ENCODE peak calls at places on chromosomes 12 and 14, in eight cellular contexts. X is HCT116, S is ovary, U is breast epithelium, Y is Panc1, B is uterus, K is SK-N-SH, D is heart left ventricle. A is an unnamed sample.

GRCh38 chr14:103501921-103502669 is 20.5 kb downstream of the CKB start:
- DNase-seq in X (no peak), S (no peak), U (no peak), Y (no peak), B (peak), K (no peak), D (no peak), A (no peak)

GRCh38 chr12:46661161-46661845 is 164.5 kb downstream of the SLC38A4 start:
- DNase-seq in X (peak), S (no peak), U (no peak), Y (peak), B (peak), K (peak), D (peak), A (no peak)

GRCh38 chr14:66853311-66853710 is 335.9 kb upstream of the GARIN2 start:
- DNase-seq in X (no peak), S (no peak), U (no peak), Y (no peak), B (no peak), K (no peak), D (no peak), A (no peak)

GRCh38 chr12:6235499-6235898 is 35.3 kb downstream of the CD9 start:
- DNase-seq in X (no peak), S (no peak), U (peak), Y (no peak), B (no peak), K (no peak), D (no peak), A (peak)

GRCh38 chr12:71661977-71662522 is 1.6 kb downstream of the ZFC3H1 start:
- DNase-seq in X (no peak), S (no peak), U (no peak), Y (no peak), B (no peak), K (no peak), D (no peak), A (no peak)

GRCh38 chr12:14900521-14901227 is 15.0 kb upstream of the MGP start:
- DNase-seq in X (no peak), S (no peak), U (no peak), Y (no peak), B (no peak), K (no peak), D (no peak), A (no peak)

GRCh38 chr14:20682127-20682434 is 2.3 kb upstream of the RNASE4 start:
- DNase-seq in X (no peak), S (peak), U (no peak), Y (no peak), B (no peak), K (no peak), D (no peak), A (no peak)

GRCh38 chr14:62143235-62143634 is 381.0 kb downstream of the SNAPC1 start:
- DNase-seq in X (no peak), S (no peak), U (no peak), Y (no peak), B (no peak), K (no peak), D (no peak), A (no peak)

GRCh38 chr12:62833634-62834033 is 101.3 kb downstream of the PPM1H start:
- DNase-seq in X (no peak), S (no peak), U (no peak), Y (no peak), B (no peak), K (no peak), D (no peak), A (no peak)

GRCh38 chr14:34536951-34537676 is 2.4 kb downstream of the EAPP start:
- DNase-seq in X (no peak), S (no peak), U (no peak), Y (no peak), B (no peak), K (no peak), D (no peak), A (no peak)

GRCh38 chr12:82687020-82687951 is 580 bp downstream of the TMTC2 start:
- DNase-seq in X (peak), S (peak), U (peak), Y (no peak), B (peak), K (no peak), D (peak), A (peak)

GRCh38 chr14:81433378-81433777 is 33.3 kb upstream of the STON2 start:
- DNase-seq in X (no peak), S (no peak), U (no peak), Y (no peak), B (no peak), K (no peak), D (no peak), A (no peak)

GRCh38 chr12:19153396-19153795 is 23.9 kb downstream of the PLEKHA5 start:
- DNase-seq in X (no peak), S (no peak), U (no peak), Y (no peak), B (no peak), K (no peak), D (no peak), A (no peak)

GRCh38 chr14:100882991-100883788 is 20.3 kb downstream of the RTL1 start:
- DNase-seq in X (no peak), S (no peak), U (no peak), Y (no peak), B (no peak), K (no peak), D (no peak), A (peak)

GRCh38 chr14:51625170-51625569 is 26.5 kb upstream of the FRMD6 start:
- DNase-seq in X (no peak), S (no peak), U (no peak), Y (no peak), B (no peak), K (no peak), D (no peak), A (no peak)

GRCh38 chr14:31449971-31450610 is 7.2 kb downstream of the DTD2 start:
- DNase-seq in X (peak), S (no peak), U (no peak), Y (peak), B (no peak), K (peak), D (no peak), A (no peak)

GRCh38 chr14:44988694-44989093 is 26.7 kb downstream of the TOGARAM1 start:
- DNase-seq in X (no peak), S (no peak), U (no peak), Y (no peak), B (no peak), K (no peak), D (peak), A (peak)

GRCh38 chr14:100813291-100813690 is 12.6 kb upstream of the MEG3 start:
- DNase-seq in X (no peak), S (peak), U (no peak), Y (no peak), B (no peak), K (no peak), D (no peak), A (peak)

GRCh38 chr14:104206281-104206904 is 68.0 kb downstream of the KIF26A start:
- DNase-seq in X (no peak), S (no peak), U (no peak), Y (no peak), B (no peak), K (peak), D (no peak), A (no peak)

GRCh38 chr12:95700316-95700785 is 90.2 kb downstream of the NTN4 start:
- DNase-seq in X (no peak), S (no peak), U (no peak), Y (no peak), B (no peak), K (no peak), D (no peak), A (no peak)

GRCh38 chr12:124851344-124851743 is 12.3 kb downstream of the SCARB1 start:
- DNase-seq in X (no peak), S (no peak), U (no peak), Y (no peak), B (no peak), K (no peak), D (no peak), A (no peak)

GRCh38 chr12:124848621-124849380 is 14.9 kb downstream of the SCARB1 start:
- DNase-seq in X (no peak), S (no peak), U (no peak), Y (no peak), B (no peak), K (no peak), D (no peak), A (no peak)

GRCh38 chr12:124847675-124848074 is 16.0 kb downstream of the SCARB1 start:
- DNase-seq in X (no peak), S (no peak), U (peak), Y (no peak), B (peak), K (no peak), D (no peak), A (no peak)

GRCh38 chr12:124847113-124847512 is 16.6 kb downstream of the SCARB1 start:
- DNase-seq in X (no peak), S (peak), U (no peak), Y (no peak), B (no peak), K (peak), D (no peak), A (no peak)

DNA sequence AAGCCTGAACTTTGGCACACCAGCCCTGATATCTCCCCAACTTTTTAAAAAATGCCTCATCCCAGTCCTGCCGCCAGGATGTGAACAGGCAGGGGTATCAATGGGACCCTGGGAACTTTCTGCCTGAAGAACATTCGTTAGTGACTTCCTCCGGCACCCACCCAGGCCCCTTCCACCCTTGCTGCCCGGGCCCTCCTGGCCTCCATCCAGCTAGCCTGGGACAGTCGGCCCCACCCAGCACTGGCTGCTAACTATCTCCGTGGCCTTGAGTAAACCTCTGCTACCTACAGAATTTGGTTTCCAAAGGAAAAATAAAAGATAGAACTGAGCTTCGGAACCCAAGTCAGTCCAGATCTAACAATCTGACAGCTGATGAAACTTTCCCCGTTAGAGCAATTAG is 14.3 kb downstream of the SCARB1 start:
- DNase-seq in X (no peak), S (peak), U (no peak), Y (no peak), B (no peak), K (no peak), D (no peak), A (no peak)
- H3K27ac ChIP-seq in X (no peak), S (no peak), U (no peak), Y (peak), B (no peak), K (no peak), D (no peak), A (no peak)

GRCh38 chr12:45138609-45139008 is 77.3 kb upstream of the ANO6 start:
- DNase-seq in X (no peak), S (no peak), U (no peak), Y (no peak), B (no peak), K (no peak), D (no peak), A (no peak)
- H3K4me3 ChIP-seq in X (no peak), S (no peak), U (no peak), Y (no peak), B (no peak), K (no peak), D (no peak), A (no peak)

GRCh38 chr12:117112268-117112595 is 13.0 kb upstream of the TESC start:
- DNase-seq in X (no peak), S (no peak), U (no peak), Y (no peak), B (no peak), K (no peak), D (no peak), A (no peak)

GRCh38 chr12:117113231-117113630 is 14.0 kb upstream of the TESC start:
- DNase-seq in X (no peak), S (no peak), U (no peak), Y (no peak), B (no peak), K (no peak), D (no peak), A (no peak)

GRCh38 chr12:117109943-117110342 is 10.7 kb upstream of the TESC start:
- DNase-seq in X (no peak), S (no peak), U (no peak), Y (no peak), B (no peak), K (no peak), D (no peak), A (no peak)

GRCh38 chr12:117114784-117115183 is 15.6 kb upstream of the TESC start:
- DNase-seq in X (no peak), S (no peak), U (no peak), Y (no peak), B (no peak), K (no peak), D (no peak), A (no peak)

DNA sequence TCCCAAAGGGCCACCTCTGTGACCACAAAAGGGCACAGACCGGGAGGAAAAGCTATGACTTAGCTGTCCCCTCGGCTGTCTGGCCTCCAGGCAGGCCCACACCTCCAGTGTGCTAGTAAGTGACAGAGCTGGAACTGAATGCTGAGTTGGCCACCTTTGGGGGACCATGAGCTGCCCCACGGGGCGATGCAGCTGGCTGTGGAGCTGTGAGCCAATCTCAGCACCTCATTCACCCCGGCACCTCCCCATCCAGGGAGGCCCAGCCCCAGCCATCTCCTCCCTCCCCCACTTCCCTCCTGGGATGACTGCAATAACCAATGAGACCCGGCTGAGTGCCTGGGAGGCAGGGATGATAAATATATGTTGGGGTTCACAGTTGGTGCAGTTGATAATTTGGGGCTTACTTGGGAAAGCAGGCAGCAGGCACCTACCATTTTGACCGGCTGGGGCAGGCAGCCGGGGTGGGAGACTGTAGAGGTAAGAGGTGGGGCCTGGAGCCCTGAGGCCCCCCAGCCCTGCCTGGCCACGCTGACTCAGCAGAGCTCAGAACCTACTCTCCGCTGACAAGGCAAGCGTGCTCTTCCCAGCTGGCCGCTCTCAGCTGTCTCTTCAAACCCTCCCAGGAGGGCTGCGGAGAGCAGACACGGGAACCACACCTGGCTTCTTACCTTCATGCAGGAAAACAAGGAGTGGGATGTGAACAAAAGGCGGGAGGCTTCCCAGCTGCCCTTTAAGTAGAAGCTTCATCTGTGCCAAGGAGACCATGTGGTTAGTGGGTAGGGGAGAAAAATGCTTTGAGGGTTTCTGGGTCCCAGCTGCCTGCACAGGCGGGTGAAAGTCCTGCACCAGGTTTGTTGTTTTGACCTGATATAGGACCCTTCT is 12.4 kb upstream of the TESC start:
- DNase-seq in X (no peak), S (no peak), U (no peak), Y (no peak), B (no peak), K (no peak), D (no peak), A (no peak)
- H3K27ac ChIP-seq in X (no peak), S (no peak), U (no peak), Y (no peak), B (no peak), K (no peak), D (no peak), A (no peak)

GRCh38 chr14:99750746-99751450 is 42.3 kb upstream of the EML1 start:
- DNase-seq in X (no peak), S (no peak), U (no peak), Y (no peak), B (no peak), K (no peak), D (no peak), A (peak)

GRCh38 chr14:99749142-99749541 is 44.1 kb upstream of the EML1 start:
- DNase-seq in X (no peak), S (no peak), U (no peak), Y (no peak), B (no peak), K (no peak), D (no peak), A (peak)

GRCh38 chr14:99748529-99748928 is 44.7 kb upstream of the EML1 start:
- DNase-seq in X (no peak), S (no peak), U (no peak), Y (no peak), B (no peak), K (no peak), D (no peak), A (no peak)

GRCh38 chr14:99751539-99752485 is 41.4 kb upstream of the EML1 start:
- DNase-seq in X (no peak), S (no peak), U (no peak), Y (no peak), B (no peak), K (no peak), D (no peak), A (peak)

DNA sequence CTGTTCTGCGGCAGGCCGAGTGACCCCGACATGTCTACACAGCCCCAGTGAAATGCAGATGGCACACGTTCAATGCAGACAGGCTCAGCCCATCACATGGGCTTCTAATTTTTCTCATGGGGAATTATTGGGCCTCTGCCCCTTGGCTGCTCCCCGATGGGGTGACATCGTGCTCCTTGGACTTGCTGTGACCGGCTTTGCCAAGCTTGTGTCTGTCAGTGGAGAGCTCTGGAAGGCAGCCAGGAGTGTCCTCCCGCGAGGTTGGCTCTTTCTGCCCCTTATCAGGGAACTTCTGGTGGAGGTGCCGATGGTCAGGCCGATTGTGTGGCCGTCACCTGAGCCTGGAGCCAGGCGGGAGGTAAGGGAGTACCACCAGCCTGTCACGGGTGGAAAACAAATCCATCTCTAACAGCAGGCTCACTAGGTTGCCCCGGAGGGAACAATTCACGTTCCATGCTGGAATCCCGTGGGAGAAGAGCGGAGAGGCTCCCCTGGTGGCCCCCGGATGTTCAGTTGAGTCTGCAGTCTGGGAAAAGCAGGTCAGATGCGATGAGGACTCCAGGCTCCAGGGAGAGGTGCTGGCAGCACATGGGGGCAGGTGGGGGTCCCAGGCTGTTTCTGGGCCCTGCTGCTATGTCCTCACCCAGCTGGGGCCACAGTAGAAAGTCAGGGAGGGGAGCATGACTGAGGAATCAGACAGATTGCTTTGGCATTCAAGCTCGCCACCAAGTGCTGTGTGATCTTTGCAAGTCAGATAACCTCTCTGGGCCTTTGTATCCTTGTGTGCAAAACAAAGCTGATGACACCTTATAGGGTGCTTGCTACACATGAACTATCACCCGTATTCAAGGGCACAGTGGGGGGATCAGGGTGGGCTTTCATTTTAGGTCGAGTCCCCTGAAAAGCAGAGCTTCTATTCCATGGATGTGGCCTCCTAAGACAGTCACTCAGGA is 43.2 kb upstream of the EML1 start:
- DNase-seq in X (no peak), S (no peak), U (no peak), Y (no peak), B (no peak), K (peak), D (no peak), A (peak)
- H3K4me3 ChIP-seq in X (no peak), S (no peak), U (no peak), Y (no peak), B (no peak), K (no peak), D (no peak), A (no peak)

GRCh38 chr14:89507521-89507920 is 90.5 kb upstream of the FOXN3 start:
- DNase-seq in X (peak), S (no peak), U (no peak), Y (peak), B (no peak), K (no peak), D (no peak), A (no peak)
- H3K27ac ChIP-seq in X (peak), S (no peak), U (no peak), Y (no peak), B (no peak), K (peak), D (no peak), A (no peak)

GRCh38 chr14:28280997-28281598 is 485.5 kb upstream of the FOXG1 start:
- DNase-seq in X (no peak), S (no peak), U (no peak), Y (no peak), B (no peak), K (no peak), D (no peak), A (no peak)

DNA sequence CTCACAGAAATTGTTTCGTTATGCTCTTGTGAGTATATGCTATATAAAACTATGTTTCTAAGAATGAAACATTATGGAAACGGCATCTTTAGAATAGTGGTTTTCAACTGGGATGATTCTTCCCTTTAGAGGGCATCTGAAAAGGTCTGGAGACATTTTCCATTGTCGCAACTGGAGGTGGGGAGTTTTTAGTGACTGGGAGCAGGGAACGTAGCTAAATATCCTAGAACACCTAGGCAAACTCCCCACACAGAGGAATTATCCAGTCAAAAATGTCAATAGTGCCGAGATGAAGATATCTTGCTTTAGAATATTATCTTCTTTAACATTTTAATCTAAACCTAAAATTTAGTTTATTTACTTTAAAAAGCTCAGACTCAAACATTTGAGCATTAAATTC is 486.1 kb upstream of the FOXG1 start:
- DNase-seq in X (no peak), S (no peak), U (no peak), Y (no peak), B (no peak), K (no peak), D (no peak), A (no peak)
- H3K4me3 ChIP-seq in X (no peak), S (no peak), U (no peak), Y (no peak), B (no peak), K (no peak), D (no peak), A (no peak)